ENCODE peak calls at places on chromosomes 16 and 17, in eight cellular contexts. H is naive thymus-derived CD8-positive, alpha-beta T cell; I is endothelial cell; P is stimulated activated CD4-positive, alpha-beta T cell treated with anti-CD3 and anti-CD28 coated beads, Interleukin-15, amount 100 ng/mL, for 24 hours; R is tibial nerve; W is left lung; K is SK-MEL-5; U is GM10248. M is an unnamed sample.

GRCh38 chr17:43416998-43417891 is 18.5 kb downstream of the ARL4D start:
- DNase-seq in H (no peak), I (no peak), P (no peak), R (no peak), W (peak), K (no peak), U (no peak), M (no peak)

GRCh38 chr17:67959510-67959909 is 36.8 kb downstream of the C17orf58 start:
- DNase-seq in H (no peak), I (no peak), P (no peak), R (no peak), W (no peak), K (no peak), U (no peak), M (no peak)

GRCh38 chr17:62965649-62966425 is at the start of gene TANC2:
- DNase-seq in H (peak), I (peak), P (peak), R (peak), W (peak), K (peak), U (peak), M (peak)

GRCh38 chr16:6157806-6158205 is 1060.2 kb upstream of the EEF2KMT start:
- DNase-seq in H (no peak), I (no peak), P (no peak), R (no peak), W (no peak), K (peak), U (no peak), M (no peak)

GRCh38 chr17:49111934-49112333 is 20.6 kb upstream of the B4GALNT2 start:
- DNase-seq in H (no peak), I (no peak), P (no peak), R (no peak), W (no peak), K (no peak), U (no peak), M (no peak)

GRCh38 chr17:79107499-79108231 is 33.0 kb downstream of the ENGASE start:
- DNase-seq in H (no peak), I (no peak), P (no peak), R (no peak), W (no peak), K (no peak), U (no peak), M (no peak)

GRCh38 chr16:87840462-87840978 is 28.8 kb downstream of the SLC7A5 start:
- DNase-seq in H (no peak), I (peak), P (no peak), R (no peak), W (no peak), K (no peak), U (no peak), M (no peak)

GRCh38 chr17:39603304-39604016 is 4.3 kb downstream of the NEUROD2 start:
- DNase-seq in H (no peak), I (no peak), P (no peak), R (no peak), W (no peak), K (no peak), U (no peak), M (no peak)

GRCh38 chr16:24508614-24509013 is 30.8 kb upstream of the RBBP6 start:
- DNase-seq in H (no peak), I (no peak), P (no peak), R (no peak), W (no peak), K (no peak), U (no peak), M (no peak)

GRCh38 chr16:38941-39892 is 14.2 kb downstream of the POLR3K start:
- DNase-seq in H (peak), I (no peak), P (peak), R (no peak), W (peak), K (no peak), U (peak), M (no peak)

GRCh38 chr17:67855504-67856324 is 30.4 kb downstream of the BPTF start:
- DNase-seq in H (peak), I (no peak), P (no peak), R (no peak), W (no peak), K (no peak), U (no peak), M (no peak)

GRCh38 chr16:57540906-57541753 is 1.3 kb upstream of the ADGRG5 start:
- DNase-seq in H (no peak), I (no peak), P (no peak), R (no peak), W (no peak), K (no peak), U (peak), M (peak)

GRCh38 chr17:79290726-79291125 is 216.1 kb downstream of the ENGASE start:
- DNase-seq in H (no peak), I (no peak), P (no peak), R (no peak), W (no peak), K (no peak), U (no peak), M (no peak)

GRCh38 chr16:82042144-82042543 is 7.1 kb downstream of the HSD17B2 start:
- DNase-seq in H (no peak), I (no peak), P (no peak), R (no peak), W (no peak), K (no peak), U (no peak), M (no peak)

GRCh38 chr17:42387663-42388380 is 420 bp downstream of the STAT3 start:
- DNase-seq in H (no peak), I (peak), P (peak), R (no peak), W (peak), K (no peak), U (no peak), M (peak)

GRCh38 chr17:740240-741055 is 8.1 kb downstream of the TLCD3A start:
- DNase-seq in H (peak), I (no peak), P (peak), R (no peak), W (peak), K (no peak), U (peak), M (no peak)

GRCh38 chr16:57920215-57920890 is 50.6 kb downstream of the CNGB1 start:
- DNase-seq in H (no peak), I (no peak), P (no peak), R (no peak), W (no peak), K (no peak), U (no peak), M (no peak)

GRCh38 chr17:66469088-66469442 is 166.7 kb downstream of the PRKCA start:
- DNase-seq in H (no peak), I (no peak), P (no peak), R (no peak), W (no peak), K (no peak), U (no peak), M (no peak)

GRCh38 chr16:31201511-31202401 is 804 bp downstream of the PYCARD start:
- DNase-seq in H (peak), I (peak), P (peak), R (no peak), W (peak), K (no peak), U (peak), M (no peak)

GRCh38 chr16:58960034-58960433 is 225.9 kb upstream of the GOT2 start:
- DNase-seq in H (no peak), I (no peak), P (no peak), R (no peak), W (no peak), K (no peak), U (no peak), M (no peak)

GRCh38 chr17:9647014-9647413 is 1.7 kb downstream of the USP43 start:
- DNase-seq in H (no peak), I (no peak), P (no peak), R (no peak), W (no peak), K (no peak), U (no peak), M (no peak)

M was measured in HEK293T.